ENCODE peak calls at places on chromosomes 6 and 20, in eight cellular contexts. One of them, this sample, is unnamed.

GRCh38 chr6:83151114-83151513 is 42.0 kb downstream of the PGM3 start:
- DNase-seq in Panc1: no peak
- DNase-seq in activated gamma-delta T cell treated with Interleukin-2 at 50 U/mL for 16 hours: no peak
- DNase-seq in heart left ventricle: no peak
- DNase-seq in NCI-H774: no peak
- DNase-seq in cardiac muscle cell: no peak
- DNase-seq in T-helper 2 cell: no peak
- DNase-seq in A172: no peak
- DNase-seq in this sample: no peak

GRCh38 chr6:136083540-136083939 is 166.6 kb downstream of the MTFR2 start:
- DNase-seq in Panc1: no peak
- DNase-seq in activated gamma-delta T cell treated with Interleukin-2 at 50 U/mL for 16 hours: no peak
- DNase-seq in heart left ventricle: no peak
- DNase-seq in NCI-H774: no peak
- DNase-seq in cardiac muscle cell: no peak
- DNase-seq in T-helper 2 cell: no peak
- DNase-seq in A172: no peak
- DNase-seq in this sample: no peak

GRCh38 chr6:168119539-168119938 is 40.5 kb upstream of the FRMD1 start:
- DNase-seq in Panc1: no peak
- DNase-seq in activated gamma-delta T cell treated with Interleukin-2 at 50 U/mL for 16 hours: no peak
- DNase-seq in heart left ventricle: no peak
- DNase-seq in NCI-H774: no peak
- DNase-seq in cardiac muscle cell: no peak
- DNase-seq in T-helper 2 cell: no peak
- DNase-seq in A172: no peak
- DNase-seq in this sample: no peak

GRCh38 chr6:158863646-158864045 is 44.5 kb upstream of the EZR start:
- DNase-seq in Panc1: no peak
- DNase-seq in activated gamma-delta T cell treated with Interleukin-2 at 50 U/mL for 16 hours: no peak
- DNase-seq in heart left ventricle: no peak
- DNase-seq in NCI-H774: no peak
- DNase-seq in cardiac muscle cell: no peak
- DNase-seq in T-helper 2 cell: no peak
- DNase-seq in A172: peak; percentile 72
- DNase-seq in this sample: no peak

GRCh38 chr6:42969431-42969830 is 8.9 kb downstream of the GNMT start:
- DNase-seq in Panc1: no peak
- DNase-seq in activated gamma-delta T cell treated with Interleukin-2 at 50 U/mL for 16 hours: no peak
- DNase-seq in heart left ventricle: no peak
- DNase-seq in NCI-H774: no peak
- DNase-seq in cardiac muscle cell: no peak
- DNase-seq in T-helper 2 cell: no peak
- DNase-seq in A172: no peak
- DNase-seq in this sample: no peak

GRCh38 chr6:106626485-106626884 is 2.8 kb downstream of the RTN4IP1 start:
- DNase-seq in Panc1: no peak
- DNase-seq in activated gamma-delta T cell treated with Interleukin-2 at 50 U/mL for 16 hours: no peak
- DNase-seq in heart left ventricle: no peak
- DNase-seq in NCI-H774: no peak
- DNase-seq in cardiac muscle cell: peak; percentile 38
- DNase-seq in T-helper 2 cell: no peak
- DNase-seq in A172: no peak
- DNase-seq in this sample: no peak

GRCh38 chr6:24270011-24270410 is 87.8 kb downstream of the DCDC2 start:
- DNase-seq in Panc1: no peak
- DNase-seq in activated gamma-delta T cell treated with Interleukin-2 at 50 U/mL for 16 hours: no peak
- DNase-seq in heart left ventricle: no peak
- DNase-seq in NCI-H774: no peak
- DNase-seq in cardiac muscle cell: no peak
- DNase-seq in T-helper 2 cell: no peak
- DNase-seq in A172: no peak
- DNase-seq in this sample: no peak

GRCh38 chr6:112511441-112511840 is 164.3 kb downstream of the RFPL4B start:
- DNase-seq in Panc1: no peak
- DNase-seq in activated gamma-delta T cell treated with Interleukin-2 at 50 U/mL for 16 hours: no peak
- DNase-seq in heart left ventricle: no peak
- DNase-seq in NCI-H774: no peak
- DNase-seq in cardiac muscle cell: no peak
- DNase-seq in T-helper 2 cell: no peak
- DNase-seq in A172: no peak
- DNase-seq in this sample: no peak

GRCh38 chr6:46963626-46964025 is 41.9 kb upstream of the ADGRF5 start:
- DNase-seq in Panc1: no peak
- DNase-seq in activated gamma-delta T cell treated with Interleukin-2 at 50 U/mL for 16 hours: no peak
- DNase-seq in heart left ventricle: peak; percentile 47
- DNase-seq in NCI-H774: no peak
- DNase-seq in cardiac muscle cell: no peak
- DNase-seq in T-helper 2 cell: no peak
- DNase-seq in A172: no peak
- DNase-seq in this sample: no peak

GRCh38 chr6:36326351-36326995 is 10.2 kb downstream of the BNIP5 start:
- DNase-seq in Panc1: no peak
- DNase-seq in activated gamma-delta T cell treated with Interleukin-2 at 50 U/mL for 16 hours: no peak
- DNase-seq in heart left ventricle: peak; percentile 40
- DNase-seq in NCI-H774: no peak
- DNase-seq in cardiac muscle cell: no peak
- DNase-seq in T-helper 2 cell: no peak
- DNase-seq in A172: no peak
- DNase-seq in this sample: no peak

GRCh38 chr6:116450769-116451740 is 10.1 kb upstream of the CALHM6 start:
- DNase-seq in Panc1: no peak
- DNase-seq in activated gamma-delta T cell treated with Interleukin-2 at 50 U/mL for 16 hours: no peak
- DNase-seq in heart left ventricle: no peak
- DNase-seq in NCI-H774: no peak
- DNase-seq in cardiac muscle cell: no peak
- DNase-seq in T-helper 2 cell: no peak
- DNase-seq in A172: no peak
- DNase-seq in this sample: no peak

GRCh38 chr6:161141173-161141572 is 132.7 kb downstream of the AGPAT4 start:
- DNase-seq in Panc1: no peak
- DNase-seq in activated gamma-delta T cell treated with Interleukin-2 at 50 U/mL for 16 hours: no peak
- DNase-seq in heart left ventricle: no peak
- DNase-seq in NCI-H774: no peak
- DNase-seq in cardiac muscle cell: no peak
- DNase-seq in T-helper 2 cell: no peak
- DNase-seq in A172: no peak
- DNase-seq in this sample: no peak

GRCh38 chr6:4774296-4774695 is 1.9 kb upstream of the CDYL start:
- DNase-seq in Panc1: no peak
- DNase-seq in activated gamma-delta T cell treated with Interleukin-2 at 50 U/mL for 16 hours: no peak
- DNase-seq in heart left ventricle: no peak
- DNase-seq in NCI-H774: no peak
- DNase-seq in cardiac muscle cell: no peak
- DNase-seq in T-helper 2 cell: no peak
- DNase-seq in A172: no peak
- DNase-seq in this sample: no peak

GRCh38 chr20:54502179-54502578 is 26.8 kb downstream of the DOK5 start:
- DNase-seq in Panc1: no peak
- DNase-seq in activated gamma-delta T cell treated with Interleukin-2 at 50 U/mL for 16 hours: no peak
- DNase-seq in heart left ventricle: no peak
- DNase-seq in NCI-H774: no peak
- DNase-seq in cardiac muscle cell: no peak
- DNase-seq in T-helper 2 cell: no peak
- DNase-seq in A172: no peak
- DNase-seq in this sample: no peak

GRCh38 chr20:35171753-35172433 is at the start of gene PROCR:
- DNase-seq in Panc1: peak; percentile 94
- DNase-seq in activated gamma-delta T cell treated with Interleukin-2 at 50 U/mL for 16 hours: no peak
- DNase-seq in heart left ventricle: peak; percentile 88
- DNase-seq in NCI-H774: no peak
- DNase-seq in cardiac muscle cell: peak; percentile 32
- DNase-seq in T-helper 2 cell: peak; percentile 26
- DNase-seq in A172: peak; percentile 99
- DNase-seq in this sample: no peak

GRCh38 chr6:6218246-6219085 is 102.0 kb downstream of the F13A1 start:
- DNase-seq in Panc1: no peak
- DNase-seq in activated gamma-delta T cell treated with Interleukin-2 at 50 U/mL for 16 hours: no peak
- DNase-seq in heart left ventricle: no peak
- DNase-seq in NCI-H774: no peak
- DNase-seq in cardiac muscle cell: no peak
- DNase-seq in T-helper 2 cell: no peak
- DNase-seq in A172: peak; percentile 17
- DNase-seq in this sample: no peak

GRCh38 chr6:143395699-143396098 is 54.8 kb downstream of the ADAT2 start:
- DNase-seq in Panc1: no peak
- DNase-seq in activated gamma-delta T cell treated with Interleukin-2 at 50 U/mL for 16 hours: no peak
- DNase-seq in heart left ventricle: no peak
- DNase-seq in NCI-H774: no peak
- DNase-seq in cardiac muscle cell: no peak
- DNase-seq in T-helper 2 cell: no peak
- DNase-seq in A172: no peak
- DNase-seq in this sample: no peak

GRCh38 chr20:36872857-36873256 is 3.1 kb upstream of the TLDC2 start:
- DNase-seq in Panc1: no peak
- DNase-seq in activated gamma-delta T cell treated with Interleukin-2 at 50 U/mL for 16 hours: no peak
- DNase-seq in heart left ventricle: no peak
- DNase-seq in NCI-H774: no peak
- DNase-seq in cardiac muscle cell: no peak
- DNase-seq in T-helper 2 cell: no peak
- DNase-seq in A172: no peak
- DNase-seq in this sample: no peak

GRCh38 chr6:35084041-35084491 is 57.1 kb downstream of the TCP11 start:
- DNase-seq in Panc1: no peak
- DNase-seq in activated gamma-delta T cell treated with Interleukin-2 at 50 U/mL for 16 hours: no peak
- DNase-seq in heart left ventricle: no peak
- DNase-seq in NCI-H774: no peak
- DNase-seq in cardiac muscle cell: no peak
- DNase-seq in T-helper 2 cell: no peak
- DNase-seq in A172: no peak
- DNase-seq in this sample: no peak

GRCh38 chr6:16817594-16817993 is 56.3 kb upstream of the ATXN1 start:
- DNase-seq in Panc1: no peak
- DNase-seq in activated gamma-delta T cell treated with Interleukin-2 at 50 U/mL for 16 hours: no peak
- DNase-seq in heart left ventricle: no peak
- DNase-seq in NCI-H774: no peak
- DNase-seq in cardiac muscle cell: no peak
- DNase-seq in T-helper 2 cell: no peak
- DNase-seq in A172: no peak
- DNase-seq in this sample: no peak

GRCh38 chr20:50041238-50041915 is 58.6 kb downstream of the SNAI1 start:
- DNase-seq in Panc1: no peak
- DNase-seq in activated gamma-delta T cell treated with Interleukin-2 at 50 U/mL for 16 hours: no peak
- DNase-seq in heart left ventricle: no peak
- DNase-seq in NCI-H774: no peak
- DNase-seq in cardiac muscle cell: no peak
- DNase-seq in T-helper 2 cell: no peak
- DNase-seq in A172: no peak
- DNase-seq in this sample: no peak

This sample was measured in activated naive CD8-positive, alpha-beta T cell treated with anti-CD3 and anti-CD28 coated beads, Interleukin-2, amount 50 U/mL, for 16 hours.